ENCODE peak calls at places on chromosomes 6 and 20, in nine cellular contexts. Q is MM.1S, W is HFF-Myc, S is HFFc6, J is GM10248, X is AG04449, D is transverse colon, M is dorsolateral prefrontal cortex, P is A549. A is an unnamed sample.

GRCh38 chr6:168526841-168527281 is 85.9 kb downstream of the SMOC2 start:
- DNase-seq in X (no peak), Q (no peak), J (no peak), M (no peak), W (no peak), S (no peak), D (peak), P (no peak), A (no peak)

GRCh38 chr6:15386756-15387112 is 140.9 kb downstream of the JARID2 start:
- DNase-seq in J (no peak), D (no peak), P (no peak), W (no peak), M (no peak), Q (no peak), X (no peak), S (no peak), A (no peak)

GRCh38 chr6:121584591-121585369 is 149.3 kb downstream of the GJA1 start:
- DNase-seq in Q (peak), S (peak), M (no peak), X (peak), W (no peak), D (no peak), P (no peak), J (no peak), A (no peak)

GRCh38 chr6:41748542-41748941 is 1.3 kb upstream of the PGC start:
- DNase-seq in D (no peak), J (no peak), X (no peak), P (no peak), S (no peak), M (no peak), Q (no peak), W (no peak), A (no peak)

GRCh38 chr20:32068174-32068573 is 16.1 kb downstream of the HCK start:
- DNase-seq in X (no peak), S (no peak), M (no peak), D (no peak), P (no peak), W (no peak), J (no peak), Q (no peak), A (no peak)

GRCh38 chr20:58014628-58015315 is 213.7 kb downstream of the ANKRD60 start:
- DNase-seq in Q (no peak), S (no peak), X (no peak), J (no peak), D (no peak), M (no peak), W (no peak), P (peak), A (peak)

GRCh38 chr6:79307321-79308036 is 73.0 kb upstream of the HMGN3 start:
- DNase-seq in W (no peak), X (no peak), Q (no peak), S (no peak), P (no peak), J (no peak), M (no peak), D (no peak), A (no peak)

GRCh38 chr6:39453236-39453635 is 130.7 kb upstream of the KCNK16 start:
- DNase-seq in D (no peak), W (no peak), J (no peak), S (no peak), X (no peak), Q (no peak), M (no peak), P (no peak), A (no peak)

GRCh38 chr6:162468326-162468725 is 259.2 kb downstream of the PRKN start:
- DNase-seq in X (no peak), P (no peak), D (no peak), W (no peak), J (no peak), Q (no peak), M (peak), S (no peak), A (no peak)

GRCh38 chr6:27081188-27081587 is 166.3 kb upstream of the PRSS16 start:
- DNase-seq in J (no peak), S (no peak), D (no peak), M (no peak), X (no peak), W (no peak), P (no peak), Q (no peak), A (no peak)

GRCh38 chr6:48998574-48998973 is 464.5 kb downstream of the MMUT start:
- DNase-seq in W (no peak), J (no peak), X (no peak), Q (no peak), P (no peak), S (no peak), M (no peak), D (no peak), A (no peak)

GRCh38 chr20:32142991-32143390 is 33.5 kb downstream of the TM9SF4 start:
- DNase-seq in W (no peak), P (no peak), S (no peak), Q (no peak), M (no peak), D (no peak), J (no peak), X (no peak), A (no peak)

DNA sequence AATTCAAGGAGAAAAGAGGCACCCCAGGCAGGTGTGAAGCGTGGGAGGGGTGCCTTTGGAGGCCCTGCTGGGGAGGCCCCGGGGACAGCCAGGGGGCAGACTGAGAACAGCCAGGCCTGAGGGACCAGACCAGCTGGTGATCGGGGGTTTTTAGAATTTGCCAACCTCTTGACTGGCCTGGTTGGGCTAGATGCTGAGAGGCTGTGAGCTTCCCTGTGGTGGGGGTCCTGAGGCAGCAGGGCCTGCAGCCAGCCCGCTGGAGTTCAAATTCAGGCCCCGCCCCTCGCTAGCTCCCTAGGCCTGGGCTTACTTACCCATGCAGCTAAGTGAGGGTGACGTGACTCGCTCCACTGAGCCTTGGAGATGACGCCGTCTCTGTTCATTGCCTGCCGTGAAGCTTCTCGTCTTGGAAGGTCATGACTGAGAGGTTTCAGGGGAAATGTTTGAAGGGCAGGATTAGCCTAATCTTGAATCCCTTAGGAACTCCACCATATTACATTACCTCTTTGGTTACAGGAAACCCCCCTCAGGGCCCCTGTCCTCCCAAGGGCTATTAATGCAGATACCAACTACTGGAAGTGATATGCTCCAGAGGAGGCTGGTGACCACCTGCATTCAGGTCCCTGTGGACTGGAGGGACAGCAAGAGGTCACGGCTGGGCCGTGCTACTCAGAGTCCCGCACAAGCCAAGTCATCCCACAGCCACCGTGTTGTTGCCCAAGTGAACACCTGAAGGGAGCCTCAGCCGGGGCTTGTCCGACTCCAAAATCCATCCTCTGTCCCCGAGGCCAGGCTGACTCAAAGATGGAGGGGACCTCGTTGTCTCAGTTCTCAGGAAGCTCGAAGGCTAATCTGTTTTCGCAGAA is 73.9 kb upstream of the DUSP22 start:
- DNase-seq in X (no peak), Q (no peak), J (peak), D (peak), M (no peak), S (no peak), P (no peak), W (no peak), A (no peak)
- TF ChIP-seq CTCF in X (no peak), Q (no peak), J (peak), D (no peak), M (no peak), S (no peak), P (no peak), W (no peak), A (no peak)

GRCh38 chr20:19907326-19908056 is 109.7 kb upstream of the NAA20 start:
- DNase-seq in W (no peak), Q (no peak), M (no peak), S (no peak), D (no peak), X (no peak), J (no peak), P (no peak), A (no peak)

GRCh38 chr20:19908586-19908985 is 108.6 kb upstream of the NAA20 start:
- DNase-seq in W (no peak), M (no peak), S (no peak), X (no peak), Q (no peak), P (no peak), D (no peak), J (no peak), A (no peak)

GRCh38 chr20:19897891-19898290 is 119.3 kb upstream of the NAA20 start:
- DNase-seq in Q (no peak), P (no peak), W (no peak), J (no peak), X (no peak), D (no peak), S (no peak), M (no peak), A (no peak)

GRCh38 chr20:19901226-19901625 is 115.9 kb upstream of the NAA20 start:
- DNase-seq in D (no peak), P (peak), W (no peak), J (no peak), M (no peak), X (no peak), S (no peak), Q (no peak), A (no peak)

DNA sequence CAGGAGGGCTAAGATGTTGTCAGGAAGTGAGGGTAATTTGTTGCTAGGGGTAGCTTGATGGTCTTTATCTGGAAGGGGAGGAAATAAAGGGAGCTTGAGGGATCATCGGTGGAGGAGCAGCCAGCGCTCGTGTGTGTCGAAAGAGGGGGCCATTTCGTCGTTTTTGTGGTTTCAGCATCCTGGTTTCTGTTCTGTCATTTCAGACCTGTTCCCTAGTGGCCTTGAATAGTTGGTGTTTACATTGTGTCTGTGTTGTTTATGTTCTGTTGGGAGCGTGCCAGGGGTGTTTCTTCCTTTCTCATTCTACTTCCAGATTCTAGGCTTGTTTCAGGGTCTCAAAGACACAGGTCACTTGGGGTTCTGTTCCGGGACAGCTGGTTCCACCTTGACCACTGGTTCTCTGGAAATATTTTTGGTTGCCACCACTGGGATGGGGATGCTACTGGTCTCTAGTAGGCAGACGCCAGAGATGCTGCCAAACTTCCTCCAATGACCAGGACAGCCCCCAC is 113.9 kb upstream of the NAA20 start:
- DNase-seq in P (peak), J (peak), X (no peak), D (peak), Q (peak), W (no peak), S (no peak), M (no peak), A (peak)
- TF ChIP-seq CTCF in P (no peak), J (peak), X (no peak), D (no peak), Q (peak), W (no peak), S (no peak), M (peak), A (peak)

GRCh38 chr20:43666376-43667328 is at the start of gene MYBL2:
- DNase-seq in X (no peak), W (no peak), J (peak), D (peak), P (peak), M (no peak), S (peak), Q (peak), A (no peak)
- TF ChIP-seq CTCF in X (no peak), W (no peak), J (no peak), D (no peak), P (no peak), M (no peak), S (no peak), Q (no peak), A (no peak)

DNA sequence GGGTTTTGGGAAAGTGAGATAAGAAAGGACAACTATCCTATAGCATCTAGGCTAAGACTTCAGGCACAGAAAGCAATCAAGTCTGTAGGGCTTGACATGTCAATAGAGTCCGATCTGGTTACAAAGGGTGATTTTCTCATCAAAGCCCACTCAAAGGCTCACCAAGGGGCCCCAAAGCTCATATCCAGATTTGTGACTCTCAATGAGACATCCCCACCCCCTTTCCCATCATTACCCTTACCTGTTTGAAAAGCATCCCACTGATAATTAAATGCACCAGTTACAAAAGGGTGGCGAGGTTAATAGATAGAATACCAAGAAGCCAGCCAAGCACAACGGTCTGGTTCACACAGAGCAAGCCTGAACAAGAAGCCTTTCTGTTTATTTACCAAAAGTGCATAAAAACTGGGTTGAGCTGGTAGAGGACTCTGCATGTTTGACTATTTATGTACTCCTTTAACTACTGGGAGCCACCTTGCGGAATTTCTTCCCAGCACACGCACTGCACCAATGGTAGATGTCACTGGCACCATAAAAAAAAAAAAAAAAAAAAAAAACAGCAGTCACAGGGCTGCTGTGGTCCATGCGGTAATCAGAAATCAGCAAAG is 6.1 kb downstream of the JAG1 start:
- DNase-seq in M (no peak), P (no peak), W (no peak), J (no peak), S (no peak), X (no peak), D (no peak), Q (no peak), A (no peak)
- TF ChIP-seq CTCF in M (no peak), P (no peak), W (no peak), J (no peak), S (no peak), X (no peak), D (no peak), Q (no peak), A (no peak)

DNA sequence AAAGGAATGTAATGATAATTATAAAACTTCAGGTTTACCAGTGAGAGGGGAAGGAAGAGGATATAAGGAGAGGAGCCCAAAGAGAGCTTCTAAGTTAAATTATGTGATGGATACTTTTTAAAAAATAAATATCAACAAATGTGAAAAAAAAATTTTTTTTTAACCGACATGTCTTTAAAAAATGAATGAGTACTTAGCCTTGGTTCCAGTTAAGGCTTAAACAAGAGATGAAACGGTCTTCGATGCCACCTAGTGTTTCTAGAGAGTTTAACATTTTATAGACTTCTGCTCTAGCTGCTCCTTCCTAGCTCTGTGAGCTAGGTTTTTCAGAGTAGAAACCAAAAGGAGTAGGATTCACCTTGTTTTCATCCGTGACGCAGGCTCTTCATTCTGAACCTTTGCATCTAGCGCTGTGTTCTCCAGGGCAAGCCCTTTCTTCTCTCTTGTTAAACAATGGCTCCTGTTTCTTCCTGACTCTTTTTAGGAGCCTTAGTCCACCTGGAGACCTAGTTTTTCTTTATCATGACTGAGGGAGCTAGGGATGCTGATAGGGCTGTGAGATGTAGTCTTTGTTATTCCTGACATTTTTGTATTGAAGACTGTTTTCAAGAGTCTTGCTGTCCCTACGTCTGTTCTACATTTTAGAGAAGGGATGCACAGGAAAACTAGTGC is 42.4 kb upstream of the GNRH2 start:
- DNase-seq in X (peak), D (no peak), M (no peak), J (peak), S (peak), P (peak), Q (peak), W (peak), A (no peak)
- TF ChIP-seq CTCF in X (peak), D (peak), M (peak), J (peak), S (peak), P (peak), Q (peak), W (peak), A (peak)

DNA sequence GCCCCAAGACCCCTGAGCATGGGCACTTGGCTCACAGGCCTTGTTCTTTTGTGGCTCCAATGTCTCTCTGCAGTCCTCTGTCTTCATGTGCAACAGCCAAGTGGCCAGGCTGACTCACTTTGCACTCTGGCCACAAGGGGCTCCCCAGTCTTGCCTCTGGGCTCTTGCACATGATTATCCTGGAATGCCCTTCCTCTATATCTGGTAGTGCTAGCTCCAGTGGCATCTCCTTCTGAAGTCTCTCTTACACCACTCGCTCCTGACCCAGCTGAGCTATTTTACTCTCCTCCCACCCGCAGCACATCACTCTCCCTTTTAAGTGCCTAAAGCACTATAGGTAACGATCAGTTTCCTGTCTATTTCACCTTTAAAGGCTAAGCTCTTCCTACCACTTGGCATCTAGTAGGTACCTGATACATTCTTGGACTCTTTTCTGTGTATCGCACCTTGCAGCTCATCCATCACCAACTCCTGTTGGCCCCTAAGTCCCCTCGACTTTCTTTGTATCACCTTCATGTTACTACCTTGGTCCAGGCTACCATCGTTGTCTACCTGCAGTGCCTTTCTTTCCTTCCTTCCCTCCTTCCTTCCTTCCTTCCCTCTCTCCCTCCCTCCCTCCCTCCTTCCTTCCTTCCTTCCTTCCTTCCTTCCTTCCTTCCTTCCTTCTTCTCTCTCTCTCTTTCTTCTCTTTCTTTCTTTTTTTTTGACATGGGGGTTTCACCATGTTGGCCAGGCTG is 211.9 kb upstream of the RNF24 start:
- DNase-seq in P (peak), M (no peak), Q (peak), W (no peak), J (no peak), S (peak), D (no peak), X (no peak), A (no peak)
- TF ChIP-seq CTCF in P (peak), M (no peak), Q (peak), W (peak), J (peak), S (peak), D (peak), X (peak), A (peak)

GRCh38 chr6:116672306-116672705 is 3.7 kb upstream of the ZUP1 start:
- DNase-seq in S (no peak), W (no peak), X (no peak), M (no peak), J (no peak), P (no peak), Q (no peak), D (no peak), A (no peak)
- TF ChIP-seq CTCF in S (no peak), W (no peak), X (no peak), M (no peak), J (no peak), P (no peak), Q (no peak), D (no peak), A (no peak)

GRCh38 chr6:31597006-31597405 is 4.2 kb upstream of the NCR3 start:
- DNase-seq in D (no peak), W (no peak), J (no peak), S (peak), Q (peak), M (no peak), X (no peak), P (peak), A (no peak)
- TF ChIP-seq CTCF in D (peak), W (peak), J (peak), S (peak), Q (peak), M (no peak), X (peak), P (peak), A (peak)

A was measured in CD14-positive monocyte.